ENCODE peak calls at places on chromosomes 6 and 20, in six cellular contexts. Q is PC-3, J is adrenal gland, Y is uterus, G is psoas muscle, A is iPS DF 6.9. I is an unnamed sample. For H3K4me1, the result is how much of the 10 kb centered on the place peaks cover.

GRCh38 chr20:58340853-58341252 is 31.3 kb downstream of the RAB22A start:
- DNase-seq in Q (peak), J (no peak), Y (no peak), G (no peak), A (no peak), I (no peak)

GRCh38 chr6:40816601-40817000 is 222.4 kb downstream of the UNC5CL start:
- DNase-seq in Q (no peak), J (no peak), Y (no peak), G (no peak), A (no peak), I (no peak)

GRCh38 chr20:50980071-50980681 is 21.6 kb downstream of the MOCS3 start:
- DNase-seq in Q (peak), J (no peak), Y (no peak), G (no peak), A (no peak), I (no peak)

GRCh38 chr20:50297498-50298348 is 107.1 kb downstream of the CEBPB start:
- DNase-seq in Q (no peak), J (no peak), Y (no peak), G (peak), A (no peak), I (no peak)

GRCh38 chr6:116511424-116512131 is at the start of gene CALHM5:
- DNase-seq in Q (peak), J (peak), Y (peak), G (peak), A (no peak), I (peak)

GRCh38 chr6:9086331-9086730 is 651.0 kb upstream of the SLC35B3 start:
- DNase-seq in Q (no peak), J (no peak), Y (no peak), G (no peak), A (no peak), I (no peak)

GRCh38 chr6:149683256-149683860 is 34.5 kb downstream of the LATS1 start:
- DNase-seq in Q (no peak), J (no peak), Y (no peak), G (no peak), A (no peak), I (no peak)

GRCh38 chr6:167706313-167707109 is 120.2 kb upstream of the AFDN start:
- DNase-seq in Q (no peak), J (no peak), Y (no peak), G (no peak), A (no peak), I (peak)

GRCh38 chr6:168280899-168281245 is 38.7 kb downstream of the DACT2 start:
- DNase-seq in Q (no peak), J (no peak), Y (no peak), G (no peak), A (no peak), I (no peak)

GRCh38 chr6:90079555-90080490 is 185.6 kb downstream of the GJA10 start:
- DNase-seq in Q (no peak), J (no peak), Y (no peak), G (no peak), A (no peak), I (no peak)

GRCh38 chr20:35823937-35824336 is 52.1 kb downstream of the PHF20 start:
- DNase-seq in Q (no peak), J (no peak), Y (no peak), G (no peak), A (no peak), I (no peak)

GRCh38 chr20:53941680-53942079 is 128.7 kb downstream of the BCAS1 start:
- DNase-seq in Q (no peak), J (no peak), Y (no peak), G (no peak), A (no peak), I (no peak)

GRCh38 chr20:53938739-53939138 is 131.7 kb downstream of the BCAS1 start:
- DNase-seq in Q (peak), J (no peak), Y (no peak), G (no peak), A (no peak), I (no peak)

GRCh38 chr20:53939554-53940355 is 130.6 kb downstream of the BCAS1 start:
- DNase-seq in Q (peak), J (peak), Y (peak), G (peak), A (peak), I (peak)

GRCh38 chr20:53940883-53941546 is 129.4 kb downstream of the BCAS1 start:
- DNase-seq in Q (peak), J (peak), Y (no peak), G (no peak), A (no peak), I (no peak)

GRCh38 chr20:53940356-53940694 is 130.1 kb downstream of the BCAS1 start:
- DNase-seq in Q (no peak), J (no peak), Y (no peak), G (no peak), A (no peak), I (no peak)
- H3K4me1 ChIP-seq in Q (under half), J (under half), Y (under half), G (under half), A (under half), I (half or more)

DNA sequence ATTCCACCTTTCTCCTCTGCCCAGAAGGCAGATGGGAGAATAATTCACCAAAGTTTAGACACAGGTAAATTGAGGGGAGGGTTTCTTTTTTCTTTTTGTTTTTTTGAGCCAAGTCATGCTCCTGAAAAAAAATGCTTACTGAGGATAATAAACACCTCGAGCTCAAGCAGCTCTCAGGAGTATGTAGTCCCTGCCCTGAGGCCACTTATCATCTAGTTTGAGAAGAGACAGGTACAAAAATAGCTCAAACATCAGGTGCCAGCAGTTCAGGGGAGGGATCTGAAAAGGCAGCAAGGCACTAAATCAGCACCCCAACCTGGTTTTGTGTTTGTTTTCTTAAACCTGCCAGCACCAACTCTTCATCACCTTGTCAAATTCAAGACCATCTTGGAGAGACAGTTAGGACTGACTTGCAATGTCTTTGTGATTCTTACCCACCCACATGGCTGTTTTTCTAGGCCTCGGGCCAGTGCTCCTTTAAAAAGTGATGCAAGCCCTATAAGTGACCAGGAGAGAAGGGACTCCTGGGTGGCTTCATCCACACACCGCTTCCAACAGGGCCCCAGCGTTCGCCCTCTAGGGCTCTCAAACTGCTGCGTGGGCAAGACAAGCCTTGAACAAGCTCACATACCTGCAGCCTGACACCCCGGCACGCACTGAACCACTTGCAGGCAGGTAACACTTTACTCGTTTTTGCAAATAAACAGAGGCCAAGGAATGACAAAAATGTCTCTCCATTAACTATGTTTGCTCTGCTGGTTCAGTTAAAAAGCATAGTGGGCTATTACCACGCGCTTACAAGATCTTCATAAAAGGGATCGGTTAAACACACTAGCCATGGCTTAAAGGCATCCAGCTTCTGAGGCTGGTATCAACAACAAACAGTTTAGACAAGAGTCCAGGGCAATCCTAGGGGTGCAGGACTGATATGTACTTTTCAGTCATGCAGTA is 13.9 kb downstream of the JAG1 start:
- DNase-seq in Q (no peak), J (no peak), Y (no peak), G (no peak), A (no peak), I (no peak)
- H3K4me1 ChIP-seq in Q (under half), J (under half), Y (under half), G (half or more), A (under half), I (under half)

GRCh38 chr20:64256282-64256947 is 867 bp downstream of the PCMTD2 start:
- DNase-seq in Q (no peak), J (peak), Y (no peak), G (no peak), A (no peak), I (peak)

GRCh38 chr20:64257107-64257757 is 1.7 kb downstream of the PCMTD2 start:
- DNase-seq in Q (no peak), J (peak), Y (no peak), G (no peak), A (no peak), I (no peak)

GRCh38 chr20:64254571-64255360 is 782 bp upstream of the PCMTD2 start:
- DNase-seq in Q (peak), J (peak), Y (no peak), G (no peak), A (no peak), I (no peak)

GRCh38 chr20:64254156-64254555 is 1.4 kb upstream of the PCMTD2 start:
- DNase-seq in Q (no peak), J (no peak), Y (no peak), G (no peak), A (no peak), I (no peak)

DNA sequence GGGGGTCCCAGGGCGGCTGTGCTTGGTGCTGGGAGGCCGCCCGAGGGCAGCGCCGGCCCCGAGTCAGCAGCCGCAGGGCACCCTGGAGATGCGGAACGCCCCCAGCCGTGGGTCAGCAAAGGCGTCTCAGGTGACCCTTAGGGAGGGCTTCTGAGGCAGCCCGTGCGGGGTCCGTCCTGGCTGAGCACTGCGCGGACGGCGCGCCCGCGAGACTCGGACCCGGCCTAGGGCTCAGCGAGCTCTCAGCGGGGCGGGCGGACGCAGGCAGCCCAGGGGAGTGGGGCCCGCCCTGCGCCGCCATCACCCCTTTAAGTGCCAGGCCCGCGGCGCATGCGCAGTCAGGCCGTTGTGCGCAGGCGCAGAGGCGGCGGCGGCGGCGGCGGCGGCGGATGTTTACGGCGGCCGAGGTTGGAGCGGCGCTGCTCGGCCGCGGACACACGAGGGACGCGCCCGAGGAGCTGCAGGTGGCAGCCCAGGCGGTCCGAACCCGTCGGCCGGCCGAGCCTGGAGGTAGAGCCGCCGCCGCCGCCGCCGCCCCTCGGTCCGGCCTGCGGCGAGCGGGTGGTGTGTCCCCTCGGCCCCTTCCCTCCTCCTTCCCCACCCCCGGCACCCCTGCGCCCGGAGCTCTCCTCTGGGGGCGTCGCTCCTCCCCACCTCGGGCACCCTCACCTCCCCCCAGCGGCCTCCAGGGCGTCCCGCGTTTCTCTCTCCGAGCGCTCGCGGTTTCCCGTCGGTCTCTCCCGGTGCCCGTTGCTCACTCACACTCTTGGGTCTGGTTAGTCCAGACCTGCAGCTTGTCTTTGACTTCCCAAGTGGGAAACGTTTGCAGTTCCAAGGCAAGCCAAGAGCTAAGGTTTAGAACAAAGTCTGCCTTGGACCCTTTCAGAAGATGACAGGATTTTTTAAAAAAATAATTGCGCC is at the start of gene PCMTD2:
- DNase-seq in Q (peak), J (peak), Y (peak), G (peak), A (peak), I (peak)
- H3K4me1 ChIP-seq in Q (under half), J (under half), Y (under half), G (under half), A (under half), I (under half)

GRCh38 chr6:158020272-158020711 is 38.6 kb downstream of the SYNJ2 start:
- DNase-seq in Q (peak), J (no peak), Y (no peak), G (no peak), A (no peak), I (no peak)

GRCh38 chr6:158018370-158018771 is 36.7 kb downstream of the SYNJ2 start:
- DNase-seq in Q (no peak), J (no peak), Y (no peak), G (no peak), A (no peak), I (no peak)

GRCh38 chr6:158019416-158019815 is 37.8 kb downstream of the SYNJ2 start:
- DNase-seq in Q (no peak), J (no peak), Y (no peak), G (no peak), A (no peak), I (no peak)

GRCh38 chr6:158017621-158018369 is 36.1 kb downstream of the SYNJ2 start:
- DNase-seq in Q (no peak), J (no peak), Y (no peak), G (no peak), A (no peak), I (no peak)

DNA sequence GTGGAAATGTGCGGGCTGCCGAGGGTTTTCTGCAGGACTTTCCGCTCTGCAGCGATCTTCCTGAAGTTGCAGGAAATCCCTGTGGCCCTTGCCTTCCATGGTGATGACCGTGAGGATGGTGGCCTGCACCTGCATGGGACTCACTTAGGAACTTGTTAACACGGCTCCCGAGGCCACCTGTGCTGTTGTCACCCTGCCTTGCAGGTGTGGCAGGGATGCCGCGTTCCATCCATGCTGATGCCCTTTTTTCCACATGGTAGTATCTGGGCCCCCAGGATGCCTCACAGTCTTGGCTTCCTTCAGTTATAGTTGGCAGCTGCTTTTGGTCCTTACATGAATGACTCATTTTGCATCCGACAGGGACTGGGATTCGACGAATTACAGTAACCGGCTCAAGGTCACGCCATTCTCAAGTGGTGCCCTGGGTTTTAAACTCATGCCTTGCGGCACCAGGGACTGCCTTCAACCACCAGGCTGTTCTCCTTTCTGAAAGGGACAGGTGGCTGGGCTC is 37.2 kb downstream of the SYNJ2 start:
- DNase-seq in Q (no peak), J (peak), Y (no peak), G (no peak), A (no peak), I (no peak)
- H3K4me1 ChIP-seq in Q (under half), J (under half), Y (under half), G (under half), A (under half), I (under half)

GRCh38 chr6:64220776-64221175 is 585.2 kb downstream of the PHF3 start:
- DNase-seq in Q (peak), J (no peak), Y (no peak), G (no peak), A (no peak), I (no peak)
- H3K4me1 ChIP-seq in Q (under half), J (under half), Y (under half), G (under half), A (under half), I (under half)

DNA sequence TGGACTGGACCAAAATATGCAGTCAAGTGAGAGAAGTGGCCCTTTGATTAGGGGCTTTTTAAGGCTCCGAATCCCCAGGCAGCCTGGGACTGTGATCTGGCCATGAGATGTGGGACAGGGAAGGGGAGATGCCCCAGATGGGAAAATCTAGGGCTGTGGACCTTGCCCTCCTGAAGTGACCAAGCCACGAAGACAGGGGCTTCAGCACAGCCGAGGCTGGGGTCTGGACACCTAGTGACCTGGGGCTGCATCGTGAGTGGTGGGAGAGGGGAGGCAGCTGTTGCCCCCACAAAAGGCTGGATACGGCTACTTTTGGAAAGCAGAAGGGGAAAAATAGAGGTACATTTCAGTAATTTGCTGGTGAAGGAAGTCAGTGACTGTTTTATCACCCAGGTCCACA is 139.5 kb upstream of the SLC24A3 start:
- DNase-seq in Q (no peak), J (no peak), Y (no peak), G (no peak), A (no peak), I (no peak)
- H3K4me1 ChIP-seq in Q (under half), J (under half), Y (under half), G (under half), A (under half), I (under half)

GRCh38 chr6:43119456-43119855 is 43.3 kb downstream of the PTK7 start:
- DNase-seq in Q (no peak), J (no peak), Y (no peak), G (no peak), A (no peak), I (no peak)
- H3K4me1 ChIP-seq in Q (under half), J (under half), Y (under half), G (under half), A (under half), I (under half)